ENCODE peak calls at places on chromosomes 11 and 22, in six cellular contexts. F is non-pigmented ciliary epithelial cell; C is activated CD4-positive, alpha-beta T cell treated with anti-CD3 and anti-CD28 coated beads for 24 hours; K is H9; P is mucosa of gallbladder; A is SW480. U is an unnamed sample.

GRCh38 chr11:35747638-35748037 is 85.1 kb downstream of the TRIM44 start:
- DNase-seq in F (no peak), C (no peak), K (no peak), P (no peak), A (no peak), U (no peak)

GRCh38 chr22:22060200-22061084 is 77.9 kb upstream of the TOP3B start:
- DNase-seq in F (no peak), C (peak), K (peak), P (peak), A (no peak), U (peak)

GRCh38 chr11:93020248-93021088 is 51.0 kb downstream of the MTNR1B start:
- DNase-seq in F (peak), C (no peak), K (no peak), P (no peak), A (no peak), U (no peak)

GRCh38 chr11:69500285-69501120 is 19.0 kb downstream of the LINC01488 start:
- DNase-seq in F (no peak), C (no peak), K (no peak), P (no peak), A (no peak), U (no peak)

GRCh38 chr11:64813826-64814225 is 3.5 kb upstream of the MEN1 start:
- DNase-seq in F (no peak), C (no peak), K (no peak), P (no peak), A (no peak), U (no peak)

GRCh38 chr22:37484115-37485005 is 1.8 kb downstream of the MFNG start:
- DNase-seq in F (no peak), C (peak), K (no peak), P (peak), A (no peak), U (no peak)

GRCh38 chr11:76695133-76695532 is 24.6 kb upstream of the LRRC32 start:
- DNase-seq in F (no peak), C (no peak), K (no peak), P (no peak), A (no peak), U (no peak)

GRCh38 chr11:68546555-68546954 is 86.0 kb downstream of the PPP6R3 start:
- DNase-seq in F (no peak), C (no peak), K (no peak), P (no peak), A (no peak), U (no peak)

GRCh38 chr11:134120143-134120850 is 51.4 kb downstream of the JAM3 start:
- DNase-seq in F (peak), C (no peak), K (no peak), P (peak), A (no peak), U (no peak)

GRCh38 chr11:19934828-19935259 is 222.2 kb downstream of the NAV2 start:
- DNase-seq in F (no peak), C (no peak), K (no peak), P (no peak), A (no peak), U (no peak)

GRCh38 chr11:44927174-44927661 is 23.5 kb downstream of the TP53I11 start:
- DNase-seq in F (peak), C (peak), K (peak), P (peak), A (peak), U (peak)

GRCh38 chr11:2558861-2559526 is 114.2 kb downstream of the KCNQ1 start:
- DNase-seq in F (no peak), C (no peak), K (no peak), P (no peak), A (no peak), U (no peak)

GRCh38 chr11:695606-696381 is at the start of gene TMEM80:
- DNase-seq in F (peak), C (peak), K (peak), P (peak), A (peak), U (peak)

GRCh38 chr22:23675502-23676415 is 15.1 kb upstream of the RGL4 start:
- DNase-seq in F (no peak), C (no peak), K (no peak), P (peak), A (peak), U (no peak)

GRCh38 chr22:35725521-35725920 is 7.8 kb downstream of the APOL5 start:
- DNase-seq in F (no peak), C (no peak), K (no peak), P (no peak), A (no peak), U (no peak)

GRCh38 chr11:47099213-47099917 is 77.3 kb downstream of the ARFGAP2 start:
- DNase-seq in F (no peak), C (no peak), K (no peak), P (no peak), A (peak), U (no peak)

GRCh38 chr11:111978028-111978771 is 41.1 kb downstream of the DIXDC1 start:
- DNase-seq in F (peak), C (no peak), K (peak), P (peak), A (no peak), U (peak)

GRCh38 chr11:82782825-82783374 is 49.2 kb upstream of the FAM181B start:
- DNase-seq in F (no peak), C (no peak), K (no peak), P (no peak), A (no peak), U (no peak)

GRCh38 chr11:12195773-12196172 is 85.4 kb downstream of the MICAL2 start:
- DNase-seq in F (no peak), C (no peak), K (no peak), P (no peak), A (no peak), U (no peak)

GRCh38 chr11:27934830-27935145 is 173.2 kb downstream of the KIF18A start:
- DNase-seq in F (peak), C (no peak), K (no peak), P (no peak), A (peak), U (peak)

GRCh38 chr11:78344114-78344513 is 73.5 kb downstream of the GAB2 start:
- DNase-seq in F (no peak), C (no peak), K (no peak), P (no peak), A (no peak), U (no peak)

GRCh38 chr22:17712441-17712840 is 61.8 kb downstream of the BID start:
- DNase-seq in F (no peak), C (no peak), K (no peak), P (no peak), A (no peak), U (no peak)

GRCh38 chr22:23832226-23833016 is 6.4 kb downstream of the DERL3 start:
- DNase-seq in F (no peak), C (no peak), K (no peak), P (no peak), A (no peak), U (no peak)

GRCh38 chr11:72519220-72519881 is 85.0 kb upstream of the CLPB start:
- DNase-seq in F (no peak), C (peak), K (no peak), P (no peak), A (no peak), U (no peak)

GRCh38 chr22:24986816-24987215 is 34.3 kb downstream of the KIAA1671 start:
- DNase-seq in F (no peak), C (no peak), K (no peak), P (no peak), A (peak), U (no peak)

GRCh38 chr11:67268036-67268683 is 1.9 kb downstream of the GRK2 start:
- DNase-seq in F (no peak), C (no peak), K (no peak), P (no peak), A (no peak), U (no peak)

GRCh38 chr11:72072348-72072747 is 8.0 kb downstream of the NUMA1 start:
- DNase-seq in F (peak), C (no peak), K (no peak), P (no peak), A (peak), U (no peak)

GRCh38 chr11:100805509-100806199 is 118.6 kb downstream of the ARHGAP42 start:
- DNase-seq in F (no peak), C (no peak), K (no peak), P (no peak), A (no peak), U (no peak)

GRCh38 chr11:57484141-57484710 is 23.9 kb downstream of the RTN4RL2 start:
- DNase-seq in F (no peak), C (no peak), K (no peak), P (no peak), A (no peak), U (no peak)

GRCh38 chr11:12724301-12725046 is 50.3 kb downstream of the TEAD1 start:
- DNase-seq in F (peak), C (no peak), K (peak), P (peak), A (peak), U (peak)

GRCh38 chr22:44813416-44813815 is 61.0 kb downstream of the ARHGAP8 start:
- DNase-seq in F (no peak), C (no peak), K (no peak), P (no peak), A (no peak), U (no peak)

U was measured in iPS-NIHi11.